ENCODE peak calls at places on chromosomes 3 and 15, in six cellular contexts. S, G, Y, R, M and V are unnamed samples.

GRCh38 chr3:72591522-72592421 is 256.5 kb downstream of the SHQ1 start:
- DNase-seq in S (peak), G (no peak), Y (peak), R (no peak), M (no peak), V (peak)

GRCh38 chr3:140296796-140297352 is 361.9 kb downstream of the CLSTN2 start:
- DNase-seq in S (no peak), G (no peak), Y (no peak), R (no peak), M (no peak), V (no peak)

GRCh38 chr3:158471639-158472294 is 99.2 kb upstream of the MLF1 start:
- DNase-seq in S (no peak), G (no peak), Y (no peak), R (no peak), M (no peak), V (no peak)

GRCh38 chr3:7290062-7290825 is 429.3 kb downstream of the GRM7 start:
- DNase-seq in S (no peak), G (no peak), Y (no peak), R (no peak), M (no peak), V (no peak)

GRCh38 chr15:74400313-74400850 is 32.9 kb upstream of the CYP11A1 start:
- DNase-seq in S (no peak), G (no peak), Y (no peak), R (no peak), M (no peak), V (no peak)

GRCh38 chr3:183478501-183478900 is 50.1 kb upstream of the MCF2L2 start:
- DNase-seq in S (no peak), G (no peak), Y (no peak), R (no peak), M (no peak), V (peak)

GRCh38 chr3:108127301-108127988 is 36.6 kb upstream of the CD47 start:
- DNase-seq in S (no peak), G (peak), Y (no peak), R (no peak), M (no peak), V (no peak)

GRCh38 chr3:192122832-192123594 is 604.3 kb downstream of the FGF12 start:
- DNase-seq in S (no peak), G (no peak), Y (no peak), R (no peak), M (no peak), V (no peak)

GRCh38 chr15:39455502-39455991 is 125.3 kb upstream of the THBS1 start:
- DNase-seq in S (no peak), G (no peak), Y (peak), R (no peak), M (no peak), V (no peak)